ENCODE peak calls at places on chromosomes 4 and X, in four cellular contexts. V is endodermal cell, A is MM.1S, G is fibroblast of pulmonary artery. X is an unnamed sample.

GRCh38 chrX:916235-916609 is 285.6 kb downstream of the SHOX start:
- DNase-seq in V (no peak), A (no peak), G (no peak), X (peak; percentile 70)

GRCh38 chr4:165369522-165369921 is 9.3 kb upstream of the CPE start:
- DNase-seq in V (no peak), A (no peak), G (peak; percentile 51), X (no peak)

GRCh38 chr4:113766882-113767281 is 5.3 kb upstream of the CAMK2D start:
- DNase-seq in V (no peak), A (no peak), G (no peak), X (no peak)

GRCh38 chrX:132412208-132412607 is 76.6 kb downstream of the MBNL3 start:
- DNase-seq in V (peak; percentile 85), A (no peak), G (no peak), X (no peak)

GRCh38 chr4:3607690-3608514 is 75.7 kb upstream of the LRPAP1 start:
- DNase-seq in V (peak; percentile 36), A (no peak), G (no peak), X (no peak)

GRCh38 chrX:49840679-49841078 is 11.6 kb downstream of the PAGE4 start:
- DNase-seq in V (peak; percentile 90), A (peak; percentile 46), G (peak; percentile 52), X (peak; percentile 25)

GRCh38 chrX:103517246-103517645 is 2.0 kb downstream of the RAB40A start:
- DNase-seq in V (no peak), A (no peak), G (peak; percentile 74), X (no peak)

GRCh38 chr4:72390409-72390808 is 178.6 kb downstream of the ADAMTS3 start:
- DNase-seq in V (no peak), A (no peak), G (peak; percentile 62), X (peak; percentile 17)

GRCh38 chrX:44882635-44883034 is 9.6 kb downstream of the KDM6A start:
- DNase-seq in V (no peak), A (no peak), G (no peak), X (no peak)

GRCh38 chrX:13967636-13968035 is 62.1 kb downstream of the GEMIN8 start:
- DNase-seq in V (no peak), A (no peak), G (no peak), X (no peak)

GRCh38 chrX:13968198-13968597 is 61.5 kb downstream of the GEMIN8 start:
- DNase-seq in V (no peak), A (no peak), G (no peak), X (no peak)

GRCh38 chrX:13966071-13966850 is 63.4 kb downstream of the GEMIN8 start:
- DNase-seq in V (no peak), A (no peak), G (peak; percentile 0), X (no peak)

GRCh38 chrX:13965531-13965930 is 64.2 kb downstream of the GEMIN8 start:
- DNase-seq in V (no peak), A (no peak), G (no peak), X (no peak)
- H3K4me3 ChIP-seq in V (no peak overlapping the region), A (no peak overlapping the region), G (no peak overlapping the region), X (no peak overlapping the region)

DNA sequence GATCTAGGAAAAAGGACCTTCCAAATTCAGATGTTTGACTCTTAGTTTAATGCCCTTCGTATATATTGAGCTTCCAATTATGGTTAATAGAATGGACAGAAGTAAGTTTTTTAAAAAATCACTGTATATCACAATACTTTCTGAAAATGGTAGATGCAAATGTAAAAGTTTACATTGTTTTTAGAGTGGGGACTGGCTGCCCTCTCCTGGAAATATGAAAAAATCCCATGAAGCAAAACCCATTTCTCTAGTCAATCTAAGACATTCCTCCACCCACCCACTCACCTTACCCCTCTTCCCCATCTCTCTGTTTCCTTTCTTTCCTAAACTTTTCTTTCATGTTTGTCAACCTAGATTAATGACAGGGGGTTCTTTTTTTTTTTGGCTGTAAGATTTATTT is 134.5 kb downstream of the ARHGAP6 start:
- DNase-seq in V (no peak), A (peak; percentile 8), G (peak; percentile 55), X (no peak)
- TF ChIP-seq CTCF in V (peak; percentile 13), A (peak; percentile 32), G (peak; percentile 42), X (peak; percentile 52)

GRCh38 chr4:75727073-75727472 is 2.7 kb downstream of the USO1 start:
- DNase-seq in V (no peak), A (no peak), G (no peak), X (no peak)

GRCh38 chr4:75724066-75724866 is at the start of gene USO1:
- DNase-seq in V (peak; percentile 100), A (peak; percentile 99), G (peak; percentile 99), X (peak; percentile 99)

GRCh38 chr4:75723802-75724065 is 643 bp upstream of the USO1 start:
- DNase-seq in V (no peak), A (no peak), G (no peak), X (no peak)

GRCh38 chr4:75724867-75725724 is 719 bp downstream of the USO1 start:
- DNase-seq in V (peak; percentile 86), A (peak; percentile 85), G (peak; percentile 74), X (peak; percentile 76)

DNA sequence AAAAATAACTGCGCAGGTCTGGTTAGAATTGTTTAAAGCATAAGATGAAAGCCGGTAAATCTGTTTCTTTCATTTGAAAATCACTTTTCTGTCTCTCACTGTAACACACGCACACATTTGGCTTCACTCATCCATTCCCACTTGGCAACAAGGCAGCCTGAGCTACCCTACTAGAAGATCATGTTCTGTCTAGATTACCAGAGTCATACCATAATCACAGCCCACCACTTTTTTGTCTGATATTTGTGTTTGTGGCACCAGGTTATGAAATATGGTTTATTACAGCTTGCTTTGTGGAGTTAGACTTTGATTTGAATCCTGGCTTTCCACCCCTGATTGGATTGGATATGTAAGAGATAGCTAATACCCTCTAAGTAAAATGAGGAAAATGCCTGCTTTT is 2.2 kb downstream of the USO1 start:
- DNase-seq in V (no peak), A (no peak), G (no peak), X (peak; percentile 17)
- H3K4me3 ChIP-seq in V (peak overlapping the region; percentile 92), A (no peak overlapping the region), G (peak overlapping the region; percentile 97), X (peak overlapping the region; percentile 100)

GRCh38 chrX:149940015-149940716 is 1.9 kb upstream of the EOLA2 start:
- DNase-seq in V (peak; percentile 97), A (peak; percentile 89), G (peak; percentile 98), X (peak; percentile 99)
- TF ChIP-seq CTCF in V (peak; percentile 60), A (peak; percentile 42), G (no peak), X (peak; percentile 60)

DNA sequence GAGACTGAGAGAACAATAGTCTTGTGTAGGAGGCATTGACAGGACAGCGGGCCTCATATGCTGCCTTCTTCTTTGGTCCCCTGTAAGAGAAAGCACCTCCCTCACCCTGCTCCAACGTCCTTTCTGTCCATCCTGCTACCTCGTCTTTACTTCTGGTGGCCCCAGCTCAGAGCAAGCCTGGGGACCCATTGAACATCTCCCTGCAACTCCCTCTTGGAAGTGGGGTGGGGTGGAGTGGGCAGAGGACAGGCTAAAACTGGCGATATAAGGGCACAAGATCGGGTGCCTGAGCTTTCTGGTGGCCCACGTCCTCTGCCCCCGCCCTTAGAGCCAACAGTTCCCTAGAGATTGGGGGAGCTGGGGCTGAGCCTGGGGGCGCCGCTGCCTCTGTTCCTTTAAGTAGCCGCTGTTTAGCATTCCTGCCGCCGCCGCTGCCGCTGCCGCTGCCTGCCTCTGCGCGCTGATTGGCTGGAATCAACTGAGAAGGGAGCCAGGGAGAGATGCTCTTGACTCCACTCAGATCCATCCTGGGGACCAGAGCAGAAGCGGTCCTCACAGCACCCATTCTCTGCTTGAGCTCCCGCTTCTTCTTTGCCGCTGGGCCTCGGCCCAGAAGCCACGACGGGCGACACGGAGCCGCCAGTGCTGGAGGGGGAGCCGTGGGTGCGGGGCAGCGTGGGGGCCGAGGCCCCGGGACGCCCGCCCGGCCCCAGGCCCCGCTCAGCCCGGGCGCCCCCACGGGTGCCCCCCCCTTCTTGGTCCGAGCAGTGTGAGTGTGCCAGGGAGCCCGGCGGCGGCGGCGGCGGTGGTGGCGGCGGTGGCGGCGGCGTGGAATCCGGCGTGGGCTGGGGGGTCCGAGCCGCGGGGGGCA is at the start of gene DLG3:
- DNase-seq in V (peak; percentile 86), A (no peak), G (peak; percentile 44), X (peak; percentile 28)
- H3K4me3 ChIP-seq in V (no peak within 1 kb of the TSS), A (peak within 1 kb of the TSS; percentile 44), G (no peak within 1 kb of the TSS), X (no peak within 1 kb of the TSS)

DNA sequence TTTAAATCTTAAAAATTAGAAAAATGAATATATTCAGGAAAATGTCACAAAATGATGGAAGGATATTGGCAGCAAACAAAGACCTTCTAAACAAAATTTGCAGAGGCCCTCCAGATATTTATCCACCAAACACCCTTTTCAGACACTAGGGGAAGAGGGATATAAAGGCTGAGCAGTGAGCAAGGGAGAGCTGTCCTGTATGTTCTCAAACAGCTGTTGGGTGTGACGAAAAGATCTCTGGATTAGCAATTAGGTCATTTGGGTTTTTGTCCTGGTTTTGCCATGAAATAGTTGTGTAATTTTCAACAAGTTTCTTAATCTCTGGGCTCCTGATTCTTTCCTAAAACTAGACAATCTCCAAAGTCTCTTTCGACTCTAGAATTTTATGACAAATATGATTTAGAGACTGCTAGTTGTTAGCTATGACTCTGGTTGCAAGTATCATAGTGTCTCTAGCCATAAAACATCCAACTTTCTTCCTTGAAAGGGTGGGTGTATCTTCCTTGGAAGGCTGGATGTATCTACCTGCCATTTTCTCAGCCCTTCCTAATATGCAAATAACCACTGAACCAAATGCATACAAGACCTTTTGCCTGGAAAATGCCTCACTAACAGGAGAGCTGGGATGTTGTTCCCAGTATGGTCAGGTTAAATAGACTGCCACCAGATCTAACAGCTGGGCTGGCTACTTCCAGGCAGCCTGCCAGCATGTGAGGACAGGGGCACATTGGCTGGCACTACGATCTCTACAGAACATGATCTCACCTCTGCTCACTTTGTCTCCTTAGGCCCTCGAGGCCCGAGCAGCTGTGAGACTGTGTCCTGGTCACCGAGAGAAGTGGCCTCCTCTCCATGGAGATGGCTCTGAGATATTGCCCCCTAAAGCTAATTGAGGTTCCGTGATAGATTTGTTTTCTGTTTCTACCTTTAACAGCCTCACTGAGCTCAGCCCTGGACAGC is 225.5 kb upstream of the JADE1 start:
- DNase-seq in V (no peak), A (no peak), G (no peak), X (peak; percentile 60)
- TF ChIP-seq CTCF in V (peak; percentile 38), A (no peak), G (no peak), X (peak; percentile 25)

GRCh38 chr4:74374128-74374527 is 9.2 kb downstream of the EREG start:
- DNase-seq in V (no peak), A (no peak), G (no peak), X (no peak)
- H3K4me3 ChIP-seq in V (no peak overlapping the region), A (no peak overlapping the region), G (no peak overlapping the region), X (no peak overlapping the region)

DNA sequence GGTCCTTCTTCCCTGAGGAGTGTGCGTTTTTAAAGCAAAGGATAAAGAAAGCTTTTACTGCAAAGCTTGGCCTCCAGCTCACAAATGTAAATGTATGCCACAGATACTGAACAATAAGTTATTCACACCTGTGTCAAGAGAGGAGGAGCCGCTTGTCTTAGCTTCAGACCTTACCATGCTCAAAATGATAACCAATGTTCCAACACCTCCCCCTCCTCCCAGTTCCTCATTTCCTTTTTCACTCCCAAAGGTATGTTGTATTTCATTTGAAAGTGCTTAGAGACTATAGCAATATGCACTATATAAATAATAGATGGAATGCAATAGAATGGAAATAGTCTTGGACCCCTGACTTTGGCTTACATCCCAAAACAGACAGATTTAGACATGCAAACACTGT is 47.0 kb upstream of the RAPGEF2 start:
- DNase-seq in V (no peak), A (no peak), G (no peak), X (no peak)
- TF ChIP-seq CTCF in V (no peak), A (no peak), G (no peak), X (no peak)

X was measured in AG10803.